ENCODE peak calls at places on chromosomes 16 and 17, in nine cellular contexts. W is suprapubic skin; U is tibial artery; K is heart right ventricle; E is CD8-positive, alpha-beta T cell; I is GM12878; A is uterus; S is fibroblast of lung; Z is lung. L is an unnamed sample. For H3K36me3 and H3K4me1, the result is how much of the 10 kb centered on the place peaks cover.

GRCh38 chr17:4987767-4988083 is 250 bp upstream of the CAMTA2 start:
- DNase-seq in K (no peak), W (no peak), E (no peak), I (no peak), U (no peak), Z (no peak), S (no peak), A (no peak), L (no peak)

GRCh38 chr17:75067856-75068255 is 19.9 kb upstream of the SLC16A5 start:
- DNase-seq in Z (no peak), U (no peak), W (no peak), I (no peak), K (no peak), S (no peak), E (no peak), A (no peak), L (no peak)

GRCh38 chr17:34261568-34261967 is 6.5 kb downstream of the CCL2 start:
- DNase-seq in S (no peak), W (no peak), Z (no peak), E (no peak), K (no peak), U (no peak), I (no peak), A (no peak), L (no peak)

GRCh38 chr17:42131971-42132370 is 9.4 kb downstream of the HSPB9 start:
- DNase-seq in Z (no peak), I (no peak), W (no peak), U (no peak), K (no peak), S (no peak), A (no peak), E (no peak), L (no peak)

GRCh38 chr16:26360867-26361266 is 669.1 kb downstream of the HS3ST4 start:
- DNase-seq in K (no peak), Z (no peak), S (no peak), A (no peak), I (no peak), U (no peak), W (no peak), E (no peak), L (no peak)

GRCh38 chr17:13306310-13306962 is 288.6 kb upstream of the ELAC2 start:
- DNase-seq in K (no peak), Z (no peak), U (no peak), W (no peak), E (no peak), A (no peak), S (peak), I (no peak), L (peak)

GRCh38 chr17:76199466-76199865 is 40.8 kb downstream of the RNF157 start:
- DNase-seq in E (peak), I (no peak), K (no peak), Z (no peak), W (no peak), U (no peak), A (no peak), S (no peak), L (no peak)

GRCh38 chr16:2186505-2186904 is 9.9 kb downstream of the CASKIN1 start:
- DNase-seq in E (no peak), W (no peak), Z (no peak), I (no peak), S (no peak), K (no peak), U (no peak), A (no peak), L (no peak)

GRCh38 chr16:21568502-21569189 is 30.7 kb upstream of the METTL9 start:
- DNase-seq in W (peak), E (no peak), A (no peak), I (no peak), Z (no peak), K (no peak), S (no peak), U (peak), L (no peak)

GRCh38 chr16:70693231-70693671 is 7.4 kb upstream of the MTSS2 start:
- DNase-seq in Z (no peak), E (no peak), W (no peak), S (peak), I (no peak), U (peak), K (peak), A (peak), L (no peak)

GRCh38 chr17:27306276-27306820 is 12.4 kb downstream of the WSB1 start:
- DNase-seq in S (peak), A (no peak), U (no peak), Z (no peak), K (no peak), I (no peak), W (no peak), E (no peak), L (no peak)

GRCh38 chr17:27315796-27316465 is 22.0 kb downstream of the WSB1 start:
- DNase-seq in I (no peak), S (no peak), U (no peak), A (no peak), Z (no peak), K (no peak), E (no peak), W (no peak), L (no peak)

GRCh38 chr17:27315322-27315721 is 21.4 kb downstream of the WSB1 start:
- DNase-seq in Z (peak), W (no peak), I (no peak), A (peak), E (no peak), K (peak), S (peak), U (peak), L (no peak)

DNA sequence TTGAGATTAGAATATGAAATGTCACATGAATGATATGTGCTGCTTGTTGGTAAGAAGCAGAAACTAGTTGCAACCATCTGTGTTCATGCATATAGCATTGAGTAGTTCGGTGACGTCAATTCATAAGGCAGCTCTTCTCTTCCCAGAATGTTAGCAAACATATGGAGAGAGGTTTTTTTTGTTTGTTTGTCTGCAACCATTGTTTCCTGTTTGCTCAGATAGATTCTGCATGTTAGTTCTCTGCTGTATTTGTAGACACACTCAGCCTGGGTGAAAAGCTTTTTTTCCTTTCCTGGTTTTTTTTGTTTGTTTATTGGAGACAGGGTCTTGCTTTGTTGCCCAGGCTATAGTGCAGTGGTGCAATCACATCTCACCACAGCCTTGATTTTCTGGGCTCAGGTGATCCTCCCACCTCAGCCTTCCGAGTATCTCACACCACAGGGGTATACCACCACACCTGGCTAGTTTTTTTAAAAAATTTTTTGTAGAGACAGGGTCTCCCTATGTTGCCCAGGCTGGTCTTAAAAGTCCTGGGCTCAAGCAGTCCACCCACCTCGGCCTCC is 16.7 kb downstream of the WSB1 start:
- DNase-seq in I (no peak), Z (no peak), E (no peak), W (no peak), A (no peak), U (no peak), K (no peak), S (no peak), L (no peak)
- H3K36me3 ChIP-seq in I (half or more), Z (under half), E (half or more), W (half or more), A (under half), U (half or more), K (half or more), S (under half), L (under half)

GRCh38 chr17:40352779-40353394 is 11.7 kb downstream of the GJD3 start:
- DNase-seq in K (no peak), A (no peak), U (peak), S (no peak), E (no peak), I (no peak), W (no peak), Z (no peak), L (no peak)

GRCh38 chr17:40351185-40352043 is 13.1 kb downstream of the GJD3 start:
- DNase-seq in S (no peak), U (no peak), Z (no peak), I (no peak), W (no peak), E (no peak), K (no peak), A (no peak), L (no peak)

GRCh38 chr17:40354191-40355122 is 10.1 kb downstream of the GJD3 start:
- DNase-seq in A (no peak), K (no peak), W (peak), U (no peak), E (no peak), Z (no peak), S (no peak), I (no peak), L (no peak)

GRCh38 chr17:40350410-40351184 is 13.9 kb downstream of the GJD3 start:
- DNase-seq in U (no peak), W (no peak), Z (no peak), K (no peak), I (no peak), S (no peak), A (no peak), E (no peak), L (no peak)

GRCh38 chr17:40352044-40352778 is 12.3 kb downstream of the GJD3 start:
- DNase-seq in W (no peak), S (no peak), Z (no peak), A (no peak), I (no peak), E (no peak), U (peak), K (no peak), L (no peak)
- H3K4me1 ChIP-seq in W (half or more), S (under half), Z (under half), A (under half), I (under half), E (under half), U (under half), K (half or more), L (under half)

GRCh38 chr16:7304257-7304656 is 28.4 kb upstream of the RBFOX1 start:
- DNase-seq in E (no peak), K (no peak), S (no peak), Z (no peak), W (no peak), U (no peak), A (no peak), I (no peak), L (no peak)

GRCh38 chr16:7303677-7304200 is 28.9 kb upstream of the RBFOX1 start:
- DNase-seq in E (no peak), A (no peak), K (no peak), S (no peak), U (no peak), I (no peak), W (no peak), Z (no peak), L (no peak)

GRCh38 chr16:7304932-7305331 is 27.7 kb upstream of the RBFOX1 start:
- DNase-seq in Z (no peak), E (no peak), A (no peak), U (no peak), S (no peak), K (no peak), I (no peak), W (no peak), L (no peak)

GRCh38 chr16:7303014-7303676 is 29.5 kb upstream of the RBFOX1 start:
- DNase-seq in U (no peak), I (no peak), Z (no peak), K (peak), E (no peak), A (no peak), W (no peak), S (no peak), L (no peak)
- TF ChIP-seq CTCF in U (no peak), I (no peak), Z (no peak), K (no peak), E (no peak), A (no peak), W (no peak), S (no peak), L (no peak)

GRCh38 chr17:46089389-46089965 is 90.4 kb downstream of the STH start:
- DNase-seq in A (no peak), U (no peak), I (no peak), K (no peak), S (no peak), W (no peak), Z (no peak), E (no peak), L (no peak)
- H3K36me3 ChIP-seq in A (under half), U (under half), I (under half), K (under half), S (under half), W (under half), Z (under half), E (under half), L (under half)

GRCh38 chr17:67442787-67443624 is 65.9 kb downstream of the PITPNC1 start:
- DNase-seq in E (no peak), K (no peak), I (no peak), S (no peak), W (no peak), Z (no peak), U (no peak), A (peak), L (no peak)
- H3K4me1 ChIP-seq in E (half or more), K (half or more), I (under half), S (under half), W (under half), Z (under half), U (under half), A (under half), L (under half)

GRCh38 chr16:24409045-24409444 is 130.3 kb upstream of the RBBP6 start:
- DNase-seq in Z (no peak), I (no peak), S (no peak), A (no peak), E (no peak), U (no peak), W (no peak), K (no peak), L (no peak)
- TF ChIP-seq CTCF in Z (no peak), I (peak), S (no peak), A (no peak), E (no peak), U (no peak), W (no peak), K (no peak), L (no peak)

GRCh38 chr17:28760987-28761562 is 17.3 kb downstream of the TRAF4 start:
- DNase-seq in S (peak), I (no peak), Z (peak), E (no peak), K (peak), W (peak), U (peak), A (peak), L (peak)
- H3K36me3 ChIP-seq in S (under half), I (under half), Z (under half), E (under half), K (under half), W (half or more), U (under half), A (under half), L (under half)

GRCh38 chr16:85850344-85850880 is 48.5 kb upstream of the IRF8 start:
- DNase-seq in I (no peak), W (peak), E (no peak), S (no peak), A (no peak), U (peak), Z (no peak), K (no peak), L (no peak)

GRCh38 chr16:85847681-85848601 is 48.4 kb downstream of the COX4I1 start:
- DNase-seq in W (peak), I (no peak), K (no peak), Z (no peak), S (no peak), U (peak), E (no peak), A (no peak), L (no peak)

GRCh38 chr16:85853641-85854545 is 45.1 kb upstream of the IRF8 start:
- DNase-seq in Z (no peak), E (no peak), S (no peak), K (no peak), U (peak), W (no peak), I (no peak), A (no peak), L (no peak)

GRCh38 chr16:85854935-85855334 is 44.0 kb upstream of the IRF8 start:
- DNase-seq in I (no peak), E (no peak), W (no peak), S (no peak), U (no peak), Z (no peak), K (no peak), A (no peak), L (no peak)

GRCh38 chr16:85851034-85851780 is 47.8 kb upstream of the IRF8 start:
- DNase-seq in U (peak), A (no peak), S (no peak), K (no peak), W (peak), Z (no peak), I (no peak), E (no peak), L (no peak)
- H3K4me1 ChIP-seq in U (under half), A (under half), S (under half), K (under half), W (under half), Z (under half), I (under half), E (under half), L (under half)